ENCODE peak calls at places on chromosomes 16 and 17, in six cellular contexts. One of them, this sample, is unnamed.

GRCh38 chr17:31321481-31321880 is at the start of gene EVI2A:
- DNase-seq in LNCaP clone FGC: no peak
- DNase-seq in NCI-H226: peak
- DNase-seq in NCI-H1092: no peak
- DNase-seq in T47D: no peak
- DNase-seq in colonic mucosa: peak
- DNase-seq in this sample: no peak

GRCh38 chr17:16352303-16352837 is 899 bp downstream of the CENPV start:
- DNase-seq in LNCaP clone FGC: no peak
- DNase-seq in NCI-H226: no peak
- DNase-seq in NCI-H1092: peak
- DNase-seq in T47D: peak
- DNase-seq in colonic mucosa: peak
- DNase-seq in this sample: peak

GRCh38 chr16:66521227-66521626 is 28.7 kb downstream of the TK2 start:
- DNase-seq in LNCaP clone FGC: no peak
- DNase-seq in NCI-H226: no peak
- DNase-seq in NCI-H1092: no peak
- DNase-seq in T47D: no peak
- DNase-seq in colonic mucosa: no peak
- DNase-seq in this sample: no peak

GRCh38 chr16:85067431-85067830 is 39.8 kb downstream of the KIAA0513 start:
- DNase-seq in LNCaP clone FGC: no peak
- DNase-seq in NCI-H226: no peak
- DNase-seq in NCI-H1092: no peak
- DNase-seq in T47D: no peak
- DNase-seq in colonic mucosa: no peak
- DNase-seq in this sample: no peak

GRCh38 chr17:44082206-44082605 is 11.7 kb downstream of the G6PC3 start:
- DNase-seq in LNCaP clone FGC: no peak
- DNase-seq in NCI-H226: no peak
- DNase-seq in NCI-H1092: no peak
- DNase-seq in T47D: no peak
- DNase-seq in colonic mucosa: no peak
- DNase-seq in this sample: no peak

GRCh38 chr17:56982312-56982711 is 4.4 kb downstream of the SCPEP1 start:
- DNase-seq in LNCaP clone FGC: no peak
- DNase-seq in NCI-H226: no peak
- DNase-seq in NCI-H1092: no peak
- DNase-seq in T47D: no peak
- DNase-seq in colonic mucosa: no peak
- DNase-seq in this sample: peak

GRCh38 chr17:36152639-36153120 is 23.8 kb downstream of the TBC1D3B start:
- DNase-seq in LNCaP clone FGC: no peak
- DNase-seq in NCI-H226: no peak
- DNase-seq in NCI-H1092: no peak
- DNase-seq in T47D: peak
- DNase-seq in colonic mucosa: no peak
- DNase-seq in this sample: no peak

GRCh38 chr16:54657709-54658102 is 273.0 kb upstream of the IRX5 start:
- DNase-seq in LNCaP clone FGC: peak
- DNase-seq in NCI-H226: no peak
- DNase-seq in NCI-H1092: no peak
- DNase-seq in T47D: no peak
- DNase-seq in colonic mucosa: no peak
- DNase-seq in this sample: no peak

GRCh38 chr17:38447502-38448095 is 19.3 kb downstream of the ARHGAP23 start:
- DNase-seq in LNCaP clone FGC: no peak
- DNase-seq in NCI-H226: no peak
- DNase-seq in NCI-H1092: no peak
- DNase-seq in T47D: no peak
- DNase-seq in colonic mucosa: no peak
- DNase-seq in this sample: no peak

GRCh38 chr17:49815761-49816281 is 27.3 kb downstream of the KAT7 start:
- DNase-seq in LNCaP clone FGC: peak
- DNase-seq in NCI-H226: no peak
- DNase-seq in NCI-H1092: no peak
- DNase-seq in T47D: no peak
- DNase-seq in colonic mucosa: no peak
- DNase-seq in this sample: no peak

GRCh38 chr17:65533056-65533745 is 28.2 kb downstream of the AXIN2 start:
- DNase-seq in LNCaP clone FGC: no peak
- DNase-seq in NCI-H226: no peak
- DNase-seq in NCI-H1092: no peak
- DNase-seq in T47D: no peak
- DNase-seq in colonic mucosa: no peak
- DNase-seq in this sample: no peak

GRCh38 chr17:75289832-75290337 is 652 bp upstream of the SLC25A19 start:
- DNase-seq in LNCaP clone FGC: no peak
- DNase-seq in NCI-H226: peak
- DNase-seq in NCI-H1092: no peak
- DNase-seq in T47D: peak
- DNase-seq in colonic mucosa: peak
- DNase-seq in this sample: no peak

GRCh38 chr16:85686912-85687591 is 1.7 kb downstream of the GINS2 start:
- DNase-seq in LNCaP clone FGC: no peak
- DNase-seq in NCI-H226: no peak
- DNase-seq in NCI-H1092: no peak
- DNase-seq in T47D: no peak
- DNase-seq in colonic mucosa: peak
- DNase-seq in this sample: no peak

GRCh38 chr16:68778551-68779231 is 41.6 kb downstream of the CDH1 start:
- DNase-seq in LNCaP clone FGC: peak
- DNase-seq in NCI-H226: no peak
- DNase-seq in NCI-H1092: no peak
- DNase-seq in T47D: peak
- DNase-seq in colonic mucosa: peak
- DNase-seq in this sample: peak

GRCh38 chr16:88534731-88535141 is 35.5 kb upstream of the ZC3H18 start:
- DNase-seq in LNCaP clone FGC: no peak
- DNase-seq in NCI-H226: peak
- DNase-seq in NCI-H1092: no peak
- DNase-seq in T47D: peak
- DNase-seq in colonic mucosa: no peak
- DNase-seq in this sample: no peak

GRCh38 chr17:57861000-57861736 is 11.3 kb upstream of the MRPS23 start:
- DNase-seq in LNCaP clone FGC: no peak
- DNase-seq in NCI-H226: no peak
- DNase-seq in NCI-H1092: no peak
- DNase-seq in T47D: peak
- DNase-seq in colonic mucosa: peak
- DNase-seq in this sample: no peak

This sample was measured in NCI-H1436.